ENCODE peak calls at places on chromosomes 1 and 21, in nine cellular contexts. M is psoas muscle; Q is stimulated activated CD4-positive, alpha-beta T cell treated with anti-CD3 and anti-CD28 coated beads, TNF-alpha, amount 100 ng/mL, for 24 hours; R is EL; K is body of pancreas; A is head of caudate nucleus; S is thoracic aorta; E is CD4-positive, alpha-beta memory T cell; I is NCI-H1105. B is an unnamed sample.

GRCh38 chr1:182574156-182574555 is 14.9 kb downstream of the RNASEL start:
- DNase-seq in Q (no peak), E (no peak), K (no peak), S (no peak), R (no peak), A (no peak), M (no peak), I (no peak), B (no peak)

GRCh38 chr21:42220138-42220701 is 1.3 kb downstream of the ABCG1 start:
- DNase-seq in R (no peak), Q (no peak), M (peak), I (peak), S (no peak), E (peak), K (peak), A (peak), B (peak)

GRCh38 chr1:155940993-155941844 is at the start of gene RXFP4:
- DNase-seq in I (no peak), A (no peak), K (no peak), Q (no peak), E (no peak), R (peak), S (no peak), M (no peak), B (no peak)

GRCh38 chr1:214685906-214686305 is 82.9 kb downstream of the CENPF start:
- DNase-seq in E (no peak), A (no peak), Q (no peak), M (no peak), R (no peak), I (no peak), S (no peak), K (no peak), B (no peak)

GRCh38 chr1:81682490-81682889 is 118.2 kb upstream of the ADGRL2 start:
- DNase-seq in I (no peak), A (no peak), E (no peak), Q (no peak), K (no peak), R (peak), M (no peak), S (no peak), B (peak)

GRCh38 chr1:84936116-84936810 is 43.3 kb upstream of the LPAR3 start:
- DNase-seq in R (peak), A (peak), M (no peak), E (peak), I (peak), Q (no peak), K (peak), S (no peak), B (peak)

GRCh38 chr21:20030390-20030789 is 967.8 kb upstream of the NCAM2 start:
- DNase-seq in M (peak), E (no peak), S (no peak), Q (no peak), R (no peak), K (no peak), I (no peak), A (no peak), B (no peak)

GRCh38 chr1:46527474-46528296 is 23.8 kb downstream of the KNCN start:
- DNase-seq in Q (peak), I (peak), S (peak), R (peak), A (peak), M (peak), K (peak), E (peak), B (peak)

GRCh38 chr1:193417420-193417819 is 231.0 kb upstream of the B3GALT2 start:
- DNase-seq in M (no peak), I (no peak), K (no peak), R (peak), Q (no peak), A (no peak), E (peak), S (no peak), B (no peak)

GRCh38 chr1:113860891-113861290 is 10.6 kb downstream of the PTPN22 start:
- DNase-seq in R (peak), K (no peak), Q (no peak), I (no peak), E (no peak), A (no peak), S (no peak), M (no peak), B (peak)

GRCh38 chr1:163747261-163747660 is 425.5 kb downstream of the NUF2 start:
- DNase-seq in E (no peak), I (no peak), K (no peak), Q (no peak), A (no peak), M (no peak), S (no peak), R (peak), B (no peak)

GRCh38 chr1:241531195-241532172 is 694 bp upstream of the KMO start:
- DNase-seq in A (no peak), S (no peak), E (peak), Q (no peak), I (peak), M (no peak), R (peak), K (no peak), B (no peak)

GRCh38 chr1:233951804-233952203 is 47.3 kb downstream of the SLC35F3 start:
- DNase-seq in K (no peak), E (no peak), I (no peak), R (no peak), S (no peak), M (no peak), Q (no peak), A (no peak), B (no peak)

GRCh38 chr1:43991476-43992231 is at the start of gene CCDC24:
- DNase-seq in M (peak), I (peak), Q (peak), R (peak), K (peak), E (peak), S (peak), A (peak), B (peak)

GRCh38 chr1:168320805-168321577 is 40.3 kb downstream of the TBX19 start:
- DNase-seq in A (peak), S (peak), I (no peak), R (peak), E (no peak), Q (no peak), M (no peak), K (peak), B (no peak)

GRCh38 chr1:223706077-223706988 is 6.0 kb upstream of the CAPN2 start:
- DNase-seq in E (no peak), I (peak), R (peak), K (no peak), M (no peak), A (no peak), S (no peak), Q (no peak), B (no peak)

GRCh38 chr21:45590726-45591618 is 48.7 kb upstream of the SLC19A1 start:
- DNase-seq in E (peak), R (peak), M (peak), A (no peak), I (no peak), Q (no peak), S (no peak), K (no peak), B (no peak)

GRCh38 chr1:94257451-94257850 is 20.1 kb upstream of the ARHGAP29 start:
- DNase-seq in S (no peak), A (no peak), I (no peak), Q (no peak), R (no peak), K (no peak), M (no peak), E (no peak), B (no peak)

GRCh38 chr1:209768354-209768774 is 12.5 kb downstream of the TRAF3IP3 start:
- DNase-seq in M (no peak), R (no peak), K (no peak), Q (peak), S (no peak), A (no peak), I (no peak), E (peak), B (no peak)

GRCh38 chr1:182149411-182149965 is 88.0 kb upstream of the ZNF648 start:
- DNase-seq in A (peak), K (no peak), E (peak), M (no peak), I (no peak), Q (no peak), S (peak), R (peak), B (no peak)

GRCh38 chr1:4462831-4463484 is 191.5 kb upstream of the AJAP1 start:
- DNase-seq in K (no peak), E (no peak), A (no peak), R (no peak), I (no peak), Q (no peak), M (no peak), S (no peak), B (no peak)

GRCh38 chr1:52127181-52128175 is 14.4 kb upstream of the ZFYVE9 start:
- DNase-seq in A (peak), S (no peak), M (no peak), Q (no peak), K (peak), I (peak), E (peak), R (peak), B (peak)

GRCh38 chr1:42146916-42147320 is 6.3 kb upstream of the GUCA2B start:
- DNase-seq in Q (peak), I (peak), R (peak), M (peak), A (peak), E (peak), K (peak), S (no peak), B (peak)

GRCh38 chr1:201313086-201313485 is 29.8 kb downstream of the PKP1 start:
- DNase-seq in A (no peak), M (no peak), E (no peak), K (no peak), I (no peak), R (no peak), Q (no peak), S (no peak), B (no peak)

GRCh38 chr1:8922962-8923361 is 22.7 kb upstream of the CA6 start:
- DNase-seq in E (no peak), R (no peak), A (no peak), I (no peak), S (no peak), Q (no peak), K (no peak), M (no peak), B (no peak)

GRCh38 chr1:44678120-44678519 is 3.6 kb downstream of the ARMH1 start:
- DNase-seq in I (no peak), R (no peak), S (no peak), Q (no peak), A (no peak), M (no peak), E (no peak), K (no peak), B (no peak)

B was measured in SW 1271.